ENCODE peak calls at places on chromosomes 4 and X, in four cellular contexts. G is A549, F is K562, H is HepG2. S is an unnamed sample.

GRCh38 chrX:39985551-39985950 is 112.2 kb downstream of the BCOR start:
- DNase-seq in G (no peak), F (no peak), H (peak; percentile 40), S (no peak)

GRCh38 chrX:66638591-66639500 is at the start of gene EDA2R:
- DNase-seq in G (peak; percentile 88), F (no peak), H (peak; percentile 85), S (peak; percentile 9)

GRCh38 chrX:136189222-136189621 is 41.9 kb downstream of the FHL1 start:
- DNase-seq in G (no peak), F (no peak), H (no peak), S (no peak)

GRCh38 chrX:13341491-13342101 is 21.7 kb upstream of the ATXN3L start:
- DNase-seq in G (no peak), F (no peak), H (no peak), S (no peak)

GRCh38 chrX:107429090-107429489 is 20.4 kb upstream of the FRMPD3 start:
- DNase-seq in G (peak; percentile 61), F (no peak), H (peak; percentile 15), S (peak; percentile 49)

GRCh38 chrX:1246816-1247215 is 21.8 kb upstream of the CSF2RA start:
- DNase-seq in G (peak; percentile 88), F (peak; percentile 44), H (peak; percentile 50), S (no peak)

GRCh38 chr4:12875640-12876243 is 608.4 kb downstream of the RAB28 start:
- DNase-seq in G (no peak), F (no peak), H (peak; percentile 59), S (no peak)

GRCh38 chr4:172762902-172763301 is 405.7 kb upstream of the GALNT7 start:
- DNase-seq in G (no peak), F (no peak), H (no peak), S (no peak)

GRCh38 chr4:86264269-86264668 is 95.6 kb downstream of the MAPK10 start:
- DNase-seq in G (no peak), F (no peak), H (no peak), S (no peak)

GRCh38 chrX:39730671-39731389 is 366.9 kb downstream of the BCOR start:
- DNase-seq in G (peak; percentile 82), F (peak; percentile 77), H (peak; percentile 4), S (peak; percentile 60)

GRCh38 chrX:108439961-108440696 is 491 bp downstream of the COL4A5 start:
- DNase-seq in G (no peak), F (peak; percentile 23), H (no peak), S (no peak)

DNA sequence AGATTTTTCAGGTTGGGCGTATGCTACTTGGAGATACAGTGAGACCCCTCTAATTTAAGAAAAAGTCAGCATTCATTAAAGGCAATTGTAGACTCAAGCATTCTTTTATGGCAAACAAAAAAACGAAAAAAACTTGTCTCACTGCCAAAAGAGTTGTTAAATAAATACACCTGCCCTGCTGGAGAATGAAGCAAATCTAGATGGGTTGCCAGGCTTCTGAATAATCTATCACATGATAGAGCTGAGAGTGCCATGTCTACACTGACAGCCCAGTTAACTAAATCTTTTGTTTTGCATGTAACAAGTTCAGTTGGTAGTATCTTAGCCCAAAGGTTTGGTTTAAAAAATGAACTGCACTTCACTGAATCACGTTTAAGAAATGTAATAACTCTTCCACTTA is 69.9 kb downstream of the AGTR2 start:
- DNase-seq in G (peak; percentile 22), F (no peak), H (no peak), S (no peak)
- TF ChIP-seq PHF8 in G (no peak), F (no peak), H (no peak), S (no peak)

DNA sequence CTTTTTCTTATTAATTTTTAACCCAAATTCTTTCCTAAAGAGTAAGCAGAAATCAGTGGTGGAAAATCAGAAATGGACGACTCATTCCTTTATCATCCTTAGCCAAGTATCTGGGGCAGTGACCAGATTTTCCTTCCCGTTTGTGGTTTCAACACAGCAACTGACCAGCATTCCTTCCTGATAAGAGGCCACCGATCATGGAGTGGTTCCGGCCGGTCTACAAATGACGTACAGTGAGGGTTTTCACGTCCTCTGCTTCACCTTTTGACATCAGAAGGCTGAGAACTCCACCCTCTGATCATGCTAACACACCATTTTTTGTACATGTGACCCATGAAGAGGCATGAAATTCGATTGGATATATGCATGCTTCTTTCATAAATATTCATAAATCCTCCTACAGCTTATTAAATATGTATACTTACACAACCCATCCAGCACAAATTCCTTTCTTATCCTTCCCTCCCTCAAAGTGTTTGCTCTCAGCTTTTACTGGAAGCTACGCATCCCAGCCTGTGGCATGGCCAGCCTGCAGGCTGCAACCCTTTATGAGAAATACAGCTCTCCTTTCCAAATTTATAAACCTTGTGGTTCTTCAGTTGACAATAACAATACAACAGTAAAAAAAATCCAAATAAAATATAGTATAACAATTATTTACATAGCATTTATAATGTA is 173.0 kb upstream of the CASK start:
- DNase-seq in G (peak; percentile 77), F (peak; percentile 4), H (peak; percentile 5), S (no peak)
- TF ChIP-seq PHF8 in G (no peak), F (no peak), H (no peak), S (no peak)

GRCh38 chrX:50988649-50989048 is 78.1 kb downstream of the BMP15 start:
- DNase-seq in G (peak; percentile 16), F (peak; percentile 8), H (no peak), S (no peak)
- TF ChIP-seq PHF8 in G (no peak), F (no peak), H (no peak), S (no peak)

GRCh38 chrX:31551913-31552312 is 480.1 kb upstream of the FTHL17 start:
- DNase-seq in G (no peak), F (no peak), H (no peak), S (no peak)

GRCh38 chrX:31550169-31550568 is 478.3 kb upstream of the FTHL17 start:
- DNase-seq in G (no peak), F (no peak), H (no peak), S (no peak)

GRCh38 chrX:31555506-31555905 is 483.7 kb upstream of the FTHL17 start:
- DNase-seq in G (no peak), F (no peak), H (no peak), S (no peak)
- TF ChIP-seq PHF8 in G (no peak), F (no peak), H (no peak), S (no peak)